ENCODE peak calls at places on chromosomes 16 and 17, in nine cellular contexts. One of them, this sample, is unnamed. For H3K4me1, the result is how much of the 10 kb centered on the place peaks cover.

GRCh38 chr17:57068222-57068658 is 16.8 kb upstream of the AKAP1 start:
- DNase-seq in MM.1S: no peak
- DNase-seq in HCT116: no peak
- DNase-seq in GM23248: no peak
- DNase-seq in hepatocyte: peak
- DNase-seq in neural progenitor cell: no peak
- DNase-seq in SK-N-SH: no peak
- DNase-seq in OCI-LY7: peak
- DNase-seq in GM23338: peak
- DNase-seq in this sample: no peak

GRCh38 chr17:31595076-31595475 is 203.6 kb downstream of the RAB11FIP4 start:
- DNase-seq in OCI-LY7: no peak
- DNase-seq in SK-N-SH: no peak
- DNase-seq in GM23338: no peak
- DNase-seq in neural progenitor cell: no peak
- DNase-seq in HCT116: no peak
- DNase-seq in MM.1S: no peak
- DNase-seq in GM23248: peak
- DNase-seq in hepatocyte: no peak
- DNase-seq in this sample: peak

GRCh38 chr17:61389670-61390478 is 9.8 kb upstream of the TBX2 start:
- DNase-seq in GM23248: peak
- DNase-seq in hepatocyte: peak
- DNase-seq in OCI-LY7: peak
- DNase-seq in neural progenitor cell: peak
- DNase-seq in MM.1S: peak
- DNase-seq in SK-N-SH: peak
- DNase-seq in GM23338: peak
- DNase-seq in HCT116: no peak
- DNase-seq in this sample: peak

GRCh38 chr16:1895949-1896675 is 22.1 kb downstream of the HS3ST6 start:
- DNase-seq in GM23338: no peak
- DNase-seq in GM23248: no peak
- DNase-seq in HCT116: no peak
- DNase-seq in SK-N-SH: no peak
- DNase-seq in hepatocyte: no peak
- DNase-seq in MM.1S: no peak
- DNase-seq in OCI-LY7: no peak
- DNase-seq in neural progenitor cell: no peak
- DNase-seq in this sample: no peak

GRCh38 chr17:31319253-31319661 is 2.2 kb downstream of the EVI2A start:
- DNase-seq in MM.1S: peak
- DNase-seq in neural progenitor cell: no peak
- DNase-seq in OCI-LY7: peak
- DNase-seq in GM23248: no peak
- DNase-seq in GM23338: no peak
- DNase-seq in SK-N-SH: no peak
- DNase-seq in HCT116: no peak
- DNase-seq in hepatocyte: no peak
- DNase-seq in this sample: no peak

GRCh38 chr17:31394544-31394943 is 3.1 kb downstream of the RAB11FIP4 start:
- DNase-seq in GM23338: peak
- DNase-seq in GM23248: peak
- DNase-seq in OCI-LY7: peak
- DNase-seq in SK-N-SH: no peak
- DNase-seq in neural progenitor cell: peak
- DNase-seq in hepatocyte: peak
- DNase-seq in MM.1S: peak
- DNase-seq in HCT116: no peak
- DNase-seq in this sample: peak

GRCh38 chr16:3056336-3057180 is 8.9 kb upstream of the IL32 start:
- DNase-seq in GM23248: no peak
- DNase-seq in MM.1S: no peak
- DNase-seq in SK-N-SH: no peak
- DNase-seq in neural progenitor cell: no peak
- DNase-seq in OCI-LY7: no peak
- DNase-seq in HCT116: no peak
- DNase-seq in hepatocyte: no peak
- DNase-seq in GM23338: no peak
- DNase-seq in this sample: no peak

GRCh38 chr16:67000384-67001158 is 12.2 kb downstream of the CES4A start:
- DNase-seq in HCT116: no peak
- DNase-seq in SK-N-SH: peak
- DNase-seq in GM23338: peak
- DNase-seq in neural progenitor cell: peak
- DNase-seq in OCI-LY7: peak
- DNase-seq in MM.1S: no peak
- DNase-seq in GM23248: peak
- DNase-seq in hepatocyte: peak
- DNase-seq in this sample: peak

GRCh38 chr17:64066709-64067108 is 46.3 kb upstream of the ICAM2 start:
- DNase-seq in neural progenitor cell: no peak
- DNase-seq in GM23338: no peak
- DNase-seq in HCT116: no peak
- DNase-seq in OCI-LY7: no peak
- DNase-seq in hepatocyte: no peak
- DNase-seq in GM23248: no peak
- DNase-seq in MM.1S: no peak
- DNase-seq in SK-N-SH: no peak
- DNase-seq in this sample: no peak

GRCh38 chr17:19703106-19703775 is 13.1 kb downstream of the SLC47A2 start:
- DNase-seq in SK-N-SH: no peak
- DNase-seq in OCI-LY7: peak
- DNase-seq in MM.1S: no peak
- DNase-seq in HCT116: no peak
- DNase-seq in hepatocyte: no peak
- DNase-seq in GM23338: no peak
- DNase-seq in neural progenitor cell: no peak
- DNase-seq in GM23248: no peak
- DNase-seq in this sample: no peak

GRCh38 chr16:31354394-31355291 is at the start of gene ITGAX:
- DNase-seq in neural progenitor cell: no peak
- DNase-seq in HCT116: no peak
- DNase-seq in MM.1S: no peak
- DNase-seq in SK-N-SH: peak
- DNase-seq in GM23248: peak
- DNase-seq in hepatocyte: peak
- DNase-seq in OCI-LY7: no peak
- DNase-seq in GM23338: no peak
- DNase-seq in this sample: peak

DNA sequence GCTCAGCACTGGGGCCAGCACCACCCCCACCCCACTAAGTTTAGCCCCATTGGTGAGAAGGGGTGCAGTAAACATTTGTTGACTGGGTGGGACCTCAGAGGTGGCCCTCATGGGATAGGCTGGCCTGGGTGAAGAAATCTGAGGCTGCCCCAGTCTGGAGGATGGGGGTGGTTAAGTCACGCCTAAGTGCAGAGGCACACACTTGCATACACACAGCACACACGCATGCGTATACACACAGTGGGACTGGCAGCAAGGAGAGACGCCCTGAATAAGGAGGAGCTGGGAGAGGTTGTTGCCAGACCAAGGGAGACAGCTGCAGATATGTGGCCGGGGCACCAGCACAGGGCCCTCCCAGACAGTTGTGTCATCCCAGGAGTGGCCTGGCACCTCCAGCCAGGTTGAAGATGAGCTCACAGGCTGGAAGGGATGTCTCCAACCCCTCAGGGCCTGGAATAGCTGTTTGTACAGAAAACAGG is 3.0 kb upstream of the BCAR1 start:
- DNase-seq in HCT116: no peak
- DNase-seq in hepatocyte: peak
- DNase-seq in OCI-LY7: no peak
- DNase-seq in MM.1S: no peak
- DNase-seq in SK-N-SH: peak
- DNase-seq in GM23248: peak
- DNase-seq in GM23338: peak
- DNase-seq in neural progenitor cell: no peak
- DNase-seq in this sample: peak
- TF ChIP-seq EZH2phosphoT487 in HCT116: no peak
- TF ChIP-seq EZH2phosphoT487 in hepatocyte: no peak
- TF ChIP-seq EZH2phosphoT487 in OCI-LY7: no peak
- TF ChIP-seq EZH2phosphoT487 in MM.1S: no peak
- TF ChIP-seq EZH2phosphoT487 in SK-N-SH: no peak
- TF ChIP-seq EZH2phosphoT487 in GM23248: no peak
- TF ChIP-seq EZH2phosphoT487 in GM23338: no peak
- TF ChIP-seq EZH2phosphoT487 in neural progenitor cell: no peak
- TF ChIP-seq EZH2phosphoT487 in this sample: no peak

DNA sequence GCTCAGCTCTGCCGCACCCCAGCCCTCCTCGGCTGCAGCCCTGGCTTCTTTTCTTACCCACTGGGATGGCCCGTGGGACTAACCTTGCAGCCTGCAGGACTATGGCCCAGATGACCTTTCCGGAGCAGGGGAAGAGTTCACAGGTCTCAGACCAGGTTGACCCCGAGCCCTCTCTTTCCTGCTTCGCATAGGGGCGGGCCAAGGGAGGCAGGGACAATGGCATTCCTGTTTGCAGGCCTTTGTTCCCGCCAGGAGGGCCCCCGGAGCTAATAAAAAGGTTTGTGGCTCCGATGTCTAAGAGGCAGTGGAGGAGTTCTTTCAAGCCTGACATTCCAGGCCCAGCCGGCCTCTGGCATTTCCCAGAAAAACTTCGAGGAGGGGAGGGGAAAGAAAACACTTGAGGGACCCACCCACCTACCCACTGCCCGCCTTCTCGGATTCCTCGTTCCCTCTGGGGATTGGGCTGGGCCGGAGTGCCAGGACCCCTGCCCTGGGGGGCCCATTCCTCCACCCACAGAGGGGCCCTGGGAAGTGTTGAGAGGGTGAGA is 5.8 kb upstream of the SOCS3 start:
- DNase-seq in neural progenitor cell: peak
- DNase-seq in MM.1S: no peak
- DNase-seq in SK-N-SH: no peak
- DNase-seq in HCT116: no peak
- DNase-seq in GM23248: no peak
- DNase-seq in hepatocyte: peak
- DNase-seq in OCI-LY7: no peak
- DNase-seq in GM23338: peak
- DNase-seq in this sample: no peak
- H3K4me1 ChIP-seq in neural progenitor cell: half or more
- H3K4me1 ChIP-seq in MM.1S: under half
- H3K4me1 ChIP-seq in SK-N-SH: under half
- H3K4me1 ChIP-seq in HCT116: under half
- H3K4me1 ChIP-seq in GM23248: under half
- H3K4me1 ChIP-seq in hepatocyte: under half
- H3K4me1 ChIP-seq in OCI-LY7: under half
- H3K4me1 ChIP-seq in GM23338: half or more
- H3K4me1 ChIP-seq in this sample: under half

DNA sequence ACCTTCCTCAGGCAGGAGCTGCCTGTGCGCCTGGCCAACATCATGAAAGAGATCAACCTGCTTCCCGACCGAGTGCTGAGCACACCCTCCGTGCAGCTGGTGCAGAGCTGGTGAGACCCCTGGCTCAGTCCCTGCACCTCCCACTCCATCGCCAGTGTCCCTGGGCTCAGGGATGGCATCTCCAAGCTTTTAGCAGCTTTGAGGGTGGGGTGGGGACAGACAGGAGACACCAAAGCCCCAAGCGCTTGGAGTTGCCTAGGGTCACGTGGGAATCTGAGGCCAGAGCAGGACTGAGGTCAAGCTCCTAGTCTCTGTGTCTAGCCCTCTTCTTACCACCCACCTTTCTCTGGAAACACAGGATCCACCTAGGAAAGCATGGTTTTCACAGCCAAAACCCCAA is 2.3 kb downstream of the PDK2 start:
- DNase-seq in hepatocyte: no peak
- DNase-seq in OCI-LY7: no peak
- DNase-seq in neural progenitor cell: no peak
- DNase-seq in GM23248: no peak
- DNase-seq in HCT116: no peak
- DNase-seq in SK-N-SH: no peak
- DNase-seq in GM23338: no peak
- DNase-seq in MM.1S: no peak
- DNase-seq in this sample: no peak
- TF ChIP-seq EZH2phosphoT487 in hepatocyte: no peak
- TF ChIP-seq EZH2phosphoT487 in OCI-LY7: no peak
- TF ChIP-seq EZH2phosphoT487 in neural progenitor cell: no peak
- TF ChIP-seq EZH2phosphoT487 in GM23248: no peak
- TF ChIP-seq EZH2phosphoT487 in HCT116: no peak
- TF ChIP-seq EZH2phosphoT487 in SK-N-SH: no peak
- TF ChIP-seq EZH2phosphoT487 in GM23338: no peak
- TF ChIP-seq EZH2phosphoT487 in MM.1S: no peak
- TF ChIP-seq EZH2phosphoT487 in this sample: no peak

GRCh38 chr16:85426806-85427205 is 186.3 kb upstream of the GSE1 start:
- DNase-seq in GM23338: no peak
- DNase-seq in SK-N-SH: no peak
- DNase-seq in neural progenitor cell: no peak
- DNase-seq in GM23248: no peak
- DNase-seq in OCI-LY7: no peak
- DNase-seq in HCT116: no peak
- DNase-seq in MM.1S: no peak
- DNase-seq in hepatocyte: no peak
- DNase-seq in this sample: no peak

GRCh38 chr16:85424260-85425060 is 188.7 kb upstream of the GSE1 start:
- DNase-seq in GM23338: no peak
- DNase-seq in GM23248: no peak
- DNase-seq in neural progenitor cell: no peak
- DNase-seq in OCI-LY7: no peak
- DNase-seq in hepatocyte: no peak
- DNase-seq in MM.1S: no peak
- DNase-seq in HCT116: no peak
- DNase-seq in SK-N-SH: peak
- DNase-seq in this sample: no peak

GRCh38 chr16:85423186-85423550 is 190.0 kb upstream of the GSE1 start:
- DNase-seq in hepatocyte: no peak
- DNase-seq in MM.1S: no peak
- DNase-seq in GM23248: no peak
- DNase-seq in OCI-LY7: no peak
- DNase-seq in neural progenitor cell: no peak
- DNase-seq in SK-N-SH: no peak
- DNase-seq in GM23338: no peak
- DNase-seq in HCT116: no peak
- DNase-seq in this sample: no peak

GRCh38 chr16:85423631-85424030 is 189.5 kb upstream of the GSE1 start:
- DNase-seq in MM.1S: no peak
- DNase-seq in neural progenitor cell: no peak
- DNase-seq in OCI-LY7: no peak
- DNase-seq in GM23248: no peak
- DNase-seq in GM23338: no peak
- DNase-seq in HCT116: no peak
- DNase-seq in SK-N-SH: no peak
- DNase-seq in hepatocyte: no peak
- DNase-seq in this sample: no peak

GRCh38 chr16:85425061-85425662 is 188.0 kb upstream of the GSE1 start:
- DNase-seq in SK-N-SH: peak
- DNase-seq in OCI-LY7: no peak
- DNase-seq in HCT116: no peak
- DNase-seq in neural progenitor cell: peak
- DNase-seq in GM23248: no peak
- DNase-seq in GM23338: no peak
- DNase-seq in MM.1S: no peak
- DNase-seq in hepatocyte: no peak
- DNase-seq in this sample: no peak
- H3K4me1 ChIP-seq in SK-N-SH: half or more
- H3K4me1 ChIP-seq in OCI-LY7: under half
- H3K4me1 ChIP-seq in HCT116: under half
- H3K4me1 ChIP-seq in neural progenitor cell: under half
- H3K4me1 ChIP-seq in GM23248: under half
- H3K4me1 ChIP-seq in GM23338: under half
- H3K4me1 ChIP-seq in MM.1S: under half
- H3K4me1 ChIP-seq in hepatocyte: under half
- H3K4me1 ChIP-seq in this sample: under half

This sample was measured in PC-3.